ENCODE peak calls at places on chromosomes 7 and 10, in six cellular contexts. F, W, M, P, Z and K are unnamed samples.

GRCh38 chr10:126500866-126501265 is 112.6 kb upstream of the ADAM12 start:
- DNase-seq in F (no peak), Z (no peak), W (no peak), P (peak; percentile 94), M (no peak), K (peak; percentile 46)

GRCh38 chr10:114607358-114607998 is 50.6 kb downstream of the ABLIM1 start:
- DNase-seq in M (no peak), F (no peak), Z (no peak), P (peak; percentile 50), W (no peak), K (peak; percentile 87)

GRCh38 chr7:97024209-97025129 is at the start of gene DLX5:
- DNase-seq in Z (no peak), F (no peak), M (peak; percentile 69), W (peak; percentile 44), P (no peak), K (peak; percentile 41)

GRCh38 chr10:34648919-34649318 is 166.2 kb downstream of the PARD3 start:
- DNase-seq in P (no peak), M (no peak), W (no peak), F (no peak), Z (no peak), K (no peak)

GRCh38 chr10:63430091-63430998 is 35.4 kb downstream of the JMJD1C start:
- DNase-seq in M (no peak), P (peak; percentile 85), F (no peak), Z (no peak), W (no peak), K (peak; percentile 61)

GRCh38 chr10:100319736-100320135 is 10.3 kb downstream of the PKD2L1 start:
- DNase-seq in M (no peak), P (no peak), F (no peak), Z (no peak), W (no peak), K (no peak)

GRCh38 chr7:129213828-129214227 is 11.0 kb upstream of the AHCYL2 start:
- DNase-seq in Z (no peak), M (no peak), W (no peak), P (peak; percentile 23), F (no peak), K (peak; percentile 14)

GRCh38 chr7:98168181-98168903 is 42.9 kb upstream of the BHLHA15 start:
- DNase-seq in W (peak; percentile 39), P (peak; percentile 74), F (no peak), M (peak; percentile 66), Z (peak; percentile 32), K (peak; percentile 67)

GRCh38 chr7:144063710-144064109 is 5.9 kb upstream of the OR2A25 start:
- DNase-seq in M (no peak), F (no peak), P (no peak), W (no peak), Z (no peak), K (no peak)

GRCh38 chr7:73811760-73812168 is 19.0 kb upstream of the CLDN4 start:
- DNase-seq in Z (peak; percentile 33), P (peak; percentile 66), F (peak; percentile 54), W (peak; percentile 43), M (peak; percentile 63), K (peak; percentile 58)
- TF ChIP-seq CTCF in Z (peak; percentile 61), P (peak; percentile 87), F (peak; percentile 69), W (peak; percentile 79), M (peak; percentile 82), K (peak; percentile 82)

DNA sequence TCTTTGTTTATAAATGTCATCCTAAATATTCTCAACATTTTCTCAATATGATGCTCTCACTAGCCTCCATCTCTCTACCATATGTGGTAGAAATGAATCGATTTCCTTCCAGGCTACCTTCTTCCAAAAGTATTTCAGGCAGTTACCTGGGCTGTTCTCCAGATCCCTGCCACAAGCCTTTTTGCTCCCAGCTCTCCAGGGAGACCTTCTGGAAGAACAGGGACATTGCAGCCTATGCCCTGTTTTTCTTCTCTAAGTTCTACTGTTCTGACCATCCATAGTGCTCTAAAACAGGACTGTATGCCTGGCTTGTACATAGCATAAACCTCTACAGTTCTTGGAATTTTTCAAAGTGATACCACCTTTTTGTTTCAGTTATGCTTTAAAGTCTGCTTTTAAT is 552.8 kb downstream of the ANKRD7 start:
- DNase-seq in F (no peak), W (no peak), Z (no peak), P (no peak), M (no peak), K (no peak)
- TF ChIP-seq CTCF in F (no peak), W (no peak), Z (no peak), P (no peak), M (no peak), K (no peak)

DNA sequence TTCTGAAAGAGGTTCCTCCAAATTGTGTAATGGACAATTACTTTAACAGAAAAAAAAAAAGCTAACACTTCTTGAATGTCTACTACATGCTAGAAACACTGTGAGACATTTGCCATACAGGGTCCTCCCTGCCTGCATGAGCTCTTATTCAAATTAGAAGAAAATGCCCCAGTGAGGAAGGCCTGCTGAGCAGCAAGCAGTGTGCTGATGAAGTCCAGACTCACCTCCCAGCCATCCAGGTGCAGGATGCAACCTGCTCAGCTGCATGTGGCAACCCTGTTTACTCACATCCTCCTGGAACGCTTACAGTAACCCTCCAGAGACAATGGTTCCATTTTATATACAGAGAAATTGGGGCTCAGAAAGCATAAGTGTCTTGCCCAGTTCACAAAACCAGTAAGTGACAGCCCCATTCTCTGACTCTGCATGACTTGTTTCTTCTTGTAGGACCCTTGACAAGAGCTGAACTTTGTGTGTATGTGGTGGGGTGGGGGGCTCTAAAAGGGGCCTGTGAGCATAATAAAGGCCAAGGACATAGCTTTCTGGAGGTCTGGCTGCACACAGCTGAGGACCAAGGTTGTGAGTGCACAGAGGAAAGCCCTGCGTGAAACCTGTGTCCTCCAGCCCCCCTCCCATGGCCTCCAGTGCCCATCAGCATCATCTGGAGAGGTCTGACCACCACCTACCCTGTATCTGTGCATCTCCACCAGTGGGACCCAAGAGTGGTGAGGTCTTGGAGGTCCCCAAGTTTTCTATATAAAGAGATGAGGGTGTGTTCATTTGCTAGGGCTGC is 387.8 kb downstream of the GRID1 start:
- DNase-seq in P (no peak), W (no peak), M (no peak), Z (no peak), F (peak; percentile 9), K (no peak)
- TF ChIP-seq CTCF in P (no peak), W (no peak), M (no peak), Z (no peak), F (no peak), K (no peak)

DNA sequence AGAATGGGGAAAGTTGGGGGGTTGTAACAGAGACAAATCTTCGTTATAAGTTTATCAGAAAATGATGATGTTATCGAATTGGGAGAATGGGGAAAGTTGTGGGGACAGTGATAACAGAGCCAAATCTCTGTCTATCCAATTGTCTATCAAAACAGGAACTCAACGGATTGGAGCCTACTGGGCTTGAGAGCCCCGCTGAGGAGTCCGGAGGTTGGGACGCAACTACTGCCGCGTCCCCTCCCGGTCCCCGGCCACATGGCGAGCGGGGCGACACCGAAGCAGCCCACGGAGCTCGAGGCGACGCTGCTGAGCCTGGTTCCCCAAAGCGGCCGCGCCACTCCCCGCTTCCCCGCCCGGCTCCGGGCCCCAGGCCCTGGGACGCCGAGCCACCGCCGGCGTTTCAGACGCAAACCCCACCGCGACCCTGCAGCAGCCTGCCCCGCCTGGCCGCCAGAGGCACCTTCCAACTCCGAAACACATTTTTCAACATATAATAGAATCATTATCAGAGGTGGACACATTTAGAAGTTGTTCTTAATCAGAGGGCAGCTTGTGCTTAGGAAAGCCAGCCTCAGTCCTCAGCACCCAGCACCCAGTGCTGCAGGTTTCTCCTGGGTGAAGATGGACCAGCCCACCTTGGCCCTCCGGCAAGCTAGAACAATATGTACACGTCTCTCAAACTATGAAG is 13.8 kb upstream of the RALA start:
- DNase-seq in W (no peak), P (no peak), M (no peak), Z (peak; percentile 24), F (peak; percentile 19), K (no peak)
- TF ChIP-seq CTCF in W (no peak), P (peak; percentile 41), M (no peak), Z (no peak), F (no peak), K (no peak)

DNA sequence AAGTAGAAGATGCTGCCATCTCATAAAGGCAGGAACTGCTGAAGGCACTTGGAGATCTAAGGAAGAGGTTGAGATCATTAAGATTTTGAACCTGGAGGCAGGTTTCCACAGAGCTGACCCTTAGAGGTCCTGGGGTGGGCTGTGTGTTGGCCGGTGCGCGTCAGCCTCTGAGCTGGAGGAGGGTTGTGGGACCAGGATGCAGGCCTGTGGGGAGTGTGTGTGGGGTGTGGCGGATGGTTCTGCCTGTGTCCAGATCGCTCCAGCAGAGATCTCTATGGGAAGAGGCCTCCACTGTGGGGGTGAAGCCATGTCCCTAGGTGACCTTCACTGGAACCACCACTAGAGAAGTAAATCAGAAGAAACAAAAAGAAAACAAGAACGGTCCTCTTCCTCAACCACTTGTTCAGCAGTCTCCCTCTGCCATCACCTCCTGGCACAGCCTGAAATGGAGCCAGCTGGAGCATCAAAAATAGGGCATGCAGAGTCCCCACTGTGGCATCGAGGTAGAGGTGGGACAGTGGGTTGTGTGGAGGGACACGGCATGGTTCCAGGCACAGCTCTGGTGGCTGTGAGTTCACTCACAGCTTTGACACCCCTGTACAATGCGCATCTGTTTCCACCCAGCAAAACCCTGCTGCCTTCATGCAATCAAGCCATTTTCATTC is 453.8 kb downstream of the TCERG1L start:
- DNase-seq in Z (no peak), P (no peak), F (no peak), M (no peak), W (no peak), K (no peak)
- TF ChIP-seq CTCF in Z (no peak), P (no peak), F (no peak), M (no peak), W (no peak), K (no peak)

GRCh38 chr7:26859720-26860119 is 4.7 kb downstream of the SKAP2 start:
- DNase-seq in F (no peak), W (no peak), P (no peak), Z (no peak), M (no peak), K (no peak)

GRCh38 chr7:26858229-26858568 is 6.2 kb downstream of the SKAP2 start:
- DNase-seq in W (no peak), P (no peak), F (no peak), M (no peak), Z (no peak), K (no peak)

GRCh38 chr7:26858735-26859134 is 5.7 kb downstream of the SKAP2 start:
- DNase-seq in Z (no peak), F (no peak), P (no peak), W (no peak), M (no peak), K (no peak)

GRCh38 chr7:26861050-26861449 is 3.3 kb downstream of the SKAP2 start:
- DNase-seq in Z (no peak), W (no peak), P (no peak), F (no peak), M (no peak), K (no peak)

DNA sequence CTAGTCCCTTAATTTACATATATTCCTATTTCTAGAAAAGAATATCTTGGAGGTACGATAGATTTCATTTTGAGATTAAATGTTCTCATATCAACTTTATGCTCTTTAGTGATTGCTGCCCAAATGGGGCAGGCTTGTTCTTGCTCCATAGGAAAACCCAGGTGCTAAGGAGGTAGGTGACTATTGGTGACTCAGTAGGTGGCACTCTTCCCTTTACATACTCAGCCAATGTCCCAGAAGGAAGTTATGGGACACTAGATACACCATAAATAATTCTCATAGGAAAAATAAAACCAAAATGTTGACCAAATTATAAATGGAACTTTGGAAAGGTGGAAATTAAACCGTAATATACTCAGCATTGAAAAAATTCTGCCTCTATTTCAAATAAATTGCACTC is 4.0 kb downstream of the SKAP2 start:
- DNase-seq in Z (no peak), P (no peak), M (peak; percentile 55), W (no peak), F (no peak), K (peak; percentile 43)
- TF ChIP-seq CTCF in Z (no peak), P (no peak), M (peak; percentile 43), W (no peak), F (no peak), K (no peak)

GRCh38 chr10:95388072-95388471 is 97.3 kb upstream of the PDLIM1 start:
- DNase-seq in M (no peak), F (no peak), Z (no peak), P (no peak), W (no peak), K (no peak)
- TF ChIP-seq CTCF in M (no peak), F (no peak), Z (no peak), P (no peak), W (no peak), K (no peak)